ENCODE peak calls at places on chromosomes 3 and 15, in four cellular contexts. M, J, P and F are unnamed samples.

GRCh38 chr3:194237110-194237509 is 101.2 kb downstream of the HES1 start:
- DNase-seq in M (no peak), J (no peak), P (no peak), F (no peak)

GRCh38 chr15:81740402-81740801 is 305.4 kb downstream of the MEX3B start:
- DNase-seq in M (no peak), J (no peak), P (no peak), F (no peak)

GRCh38 chr3:16836505-16837237 is 48.1 kb upstream of the PLCL2 start:
- DNase-seq in M (no peak), J (no peak), P (no peak), F (no peak)

GRCh38 chr3:65483475-65483874 is 555.2 kb downstream of the MAGI1 start:
- DNase-seq in M (peak; percentile 77), J (no peak), P (peak; percentile 88), F (no peak)

GRCh38 chr3:188832961-188833615 is 338.7 kb upstream of the TPRG1 start:
- DNase-seq in M (no peak), J (no peak), P (no peak), F (no peak)

GRCh38 chr3:191425322-191425734 is 35.6 kb upstream of the PYDC2 start:
- DNase-seq in M (no peak), J (no peak), P (no peak), F (no peak)

GRCh38 chr3:124812291-124813265 is 74.6 kb downstream of the ITGB5 start:
- DNase-seq in M (peak; percentile 86), J (peak; percentile 28), P (peak; percentile 71), F (no peak)

GRCh38 chr3:31891876-31892455 is 89.1 kb downstream of the OSBPL10 start:
- DNase-seq in M (no peak), J (no peak), P (no peak), F (no peak)

GRCh38 chr15:90705212-90705611 is 11.9 kb upstream of the BLM start:
- DNase-seq in M (no peak), J (no peak), P (no peak), F (no peak)

GRCh38 chr3:147410518-147411234 is 1.5 kb downstream of the ZIC1 start:
- DNase-seq in M (no peak), J (no peak), P (no peak), F (no peak)

GRCh38 chr3:143389388-143389787 is 269.8 kb downstream of the CHST2 start:
- DNase-seq in M (no peak), J (peak; percentile 37), P (no peak), F (peak; percentile 20)

GRCh38 chr15:77617507-77618285 is 15.0 kb downstream of the LINGO1 start:
- DNase-seq in M (no peak), J (no peak), P (no peak), F (no peak)

GRCh38 chr15:40793216-40793989 is 13.5 kb upstream of the ZFYVE19 start:
- DNase-seq in M (peak; percentile 38), J (no peak), P (no peak), F (peak; percentile 24)

GRCh38 chr15:58980351-58980939 is 7.0 kb upstream of the RNF111 start:
- DNase-seq in M (no peak), J (peak; percentile 30), P (no peak), F (peak; percentile 65)

GRCh38 chr3:127488740-127489139 is 101.8 kb downstream of the TPRA1 start:
- DNase-seq in M (no peak), J (no peak), P (no peak), F (no peak)